ENCODE peak calls at places on chromosomes 11 and 22, in eight cellular contexts. One of them, this sample, is unnamed.

GRCh38 chr11:113670149-113670829 is 35.8 kb downstream of the TMPRSS5 start:
- DNase-seq in activated CD8-positive, alpha-beta T cell treated with anti-CD3 and anti-CD28 coated beads for 36 hours: no peak
- DNase-seq in Calu3: no peak
- DNase-seq in cardiac muscle cell: no peak
- DNase-seq in heart right ventricle: no peak
- DNase-seq in astrocyte of the spinal cord: no peak
- DNase-seq in mucosa of descending colon: no peak
- DNase-seq in tibial artery: no peak
- DNase-seq in this sample: no peak

GRCh38 chr11:120067361-120068113 is 70.4 kb downstream of the TRIM29 start:
- DNase-seq in tibial artery: no peak
- DNase-seq in mucosa of descending colon: no peak
- DNase-seq in cardiac muscle cell: no peak
- DNase-seq in activated CD8-positive, alpha-beta T cell treated with anti-CD3 and anti-CD28 coated beads for 36 hours: no peak
- DNase-seq in astrocyte of the spinal cord: no peak
- DNase-seq in heart right ventricle: no peak
- DNase-seq in Calu3: no peak
- DNase-seq in this sample: no peak

GRCh38 chr22:48228468-48228867 is 1466.0 kb downstream of the TBC1D22A start:
- DNase-seq in mucosa of descending colon: no peak
- DNase-seq in astrocyte of the spinal cord: no peak
- DNase-seq in activated CD8-positive, alpha-beta T cell treated with anti-CD3 and anti-CD28 coated beads for 36 hours: no peak
- DNase-seq in cardiac muscle cell: no peak
- DNase-seq in tibial artery: no peak
- DNase-seq in heart right ventricle: no peak
- DNase-seq in Calu3: no peak
- DNase-seq in this sample: no peak

GRCh38 chr22:17087176-17088131 is 2.7 kb downstream of the IL17RA start:
- DNase-seq in astrocyte of the spinal cord: peak
- DNase-seq in heart right ventricle: no peak
- DNase-seq in Calu3: no peak
- DNase-seq in cardiac muscle cell: no peak
- DNase-seq in mucosa of descending colon: no peak
- DNase-seq in activated CD8-positive, alpha-beta T cell treated with anti-CD3 and anti-CD28 coated beads for 36 hours: peak
- DNase-seq in tibial artery: peak
- DNase-seq in this sample: peak

GRCh38 chr22:40247976-40248375 is 70.3 kb downstream of the TNRC6B start:
- DNase-seq in cardiac muscle cell: no peak
- DNase-seq in mucosa of descending colon: no peak
- DNase-seq in astrocyte of the spinal cord: no peak
- DNase-seq in Calu3: no peak
- DNase-seq in tibial artery: no peak
- DNase-seq in heart right ventricle: no peak
- DNase-seq in activated CD8-positive, alpha-beta T cell treated with anti-CD3 and anti-CD28 coated beads for 36 hours: peak
- DNase-seq in this sample: peak

GRCh38 chr11:119614227-119615002 is 114.6 kb downstream of the NECTIN1 start:
- DNase-seq in Calu3: no peak
- DNase-seq in cardiac muscle cell: no peak
- DNase-seq in heart right ventricle: no peak
- DNase-seq in astrocyte of the spinal cord: no peak
- DNase-seq in mucosa of descending colon: no peak
- DNase-seq in tibial artery: no peak
- DNase-seq in activated CD8-positive, alpha-beta T cell treated with anti-CD3 and anti-CD28 coated beads for 36 hours: no peak
- DNase-seq in this sample: no peak

GRCh38 chr11:61752117-61752924 is at the start of gene MYRF:
- DNase-seq in astrocyte of the spinal cord: no peak
- DNase-seq in tibial artery: no peak
- DNase-seq in Calu3: peak
- DNase-seq in cardiac muscle cell: peak
- DNase-seq in activated CD8-positive, alpha-beta T cell treated with anti-CD3 and anti-CD28 coated beads for 36 hours: peak
- DNase-seq in heart right ventricle: peak
- DNase-seq in mucosa of descending colon: peak
- DNase-seq in this sample: peak

GRCh38 chr11:70899616-70900015 is 352.8 kb downstream of the SHANK2 start:
- DNase-seq in astrocyte of the spinal cord: no peak
- DNase-seq in tibial artery: no peak
- DNase-seq in mucosa of descending colon: no peak
- DNase-seq in activated CD8-positive, alpha-beta T cell treated with anti-CD3 and anti-CD28 coated beads for 36 hours: no peak
- DNase-seq in heart right ventricle: no peak
- DNase-seq in cardiac muscle cell: no peak
- DNase-seq in Calu3: no peak
- DNase-seq in this sample: no peak

GRCh38 chr11:127733552-127733951 is 733.0 kb upstream of the KIRREL3 start:
- DNase-seq in heart right ventricle: peak
- DNase-seq in cardiac muscle cell: peak
- DNase-seq in tibial artery: no peak
- DNase-seq in astrocyte of the spinal cord: no peak
- DNase-seq in Calu3: no peak
- DNase-seq in mucosa of descending colon: no peak
- DNase-seq in activated CD8-positive, alpha-beta T cell treated with anti-CD3 and anti-CD28 coated beads for 36 hours: no peak
- DNase-seq in this sample: no peak

This sample was measured in stimulated activated naive CD4-positive, alpha-beta T cell treated with Interleukin-2 at 50 U/mL for 16 hours.